ENCODE peak calls at places on chromosomes 5 and 9, in four cellular contexts. O is WTC11, C is HepG2, K is K562. V is an unnamed sample.

GRCh38 chr5:5271606-5272321 is 131.6 kb downstream of the ADAMTS16 start:
- DNase-seq in O (no peak), C (no peak), K (no peak), V (no peak)

GRCh38 chr5:104635216-104635615 is 1072.6 kb upstream of the NUDT12 start:
- DNase-seq in O (no peak), C (no peak), K (no peak), V (no peak)

GRCh38 chr5:79513519-79514390 is at the start of gene HOMER1:
- DNase-seq in O (peak), C (peak), K (peak), V (no peak)

GRCh38 chr9:124242331-124243194 is 15.2 kb upstream of the NEK6 start:
- DNase-seq in O (peak), C (no peak), K (no peak), V (no peak)

GRCh38 chr5:14753947-14754346 is 89.4 kb downstream of the OTULIN start:
- DNase-seq in O (no peak), C (no peak), K (no peak), V (no peak)

GRCh38 chr9:20212806-20213205 is 409.5 kb downstream of the MLLT3 start:
- DNase-seq in O (no peak), C (no peak), K (no peak), V (no peak)

GRCh38 chr9:20339611-20340010 is 282.7 kb downstream of the MLLT3 start:
- DNase-seq in O (no peak), C (no peak), K (no peak), V (no peak)

GRCh38 chr5:113047733-113048652 is 71.4 kb downstream of the DCP2 start:
- DNase-seq in O (no peak), C (no peak), K (peak), V (peak)

GRCh38 chr5:76790632-76791290 is 28.1 kb upstream of the F2RL1 start:
- DNase-seq in O (no peak), C (peak), K (peak), V (no peak)

GRCh38 chr9:95635986-95636600 is 119.3 kb upstream of the PTCH1 start:
- DNase-seq in O (no peak), C (no peak), K (no peak), V (no peak)

GRCh38 chr5:31396611-31397295 is 135.1 kb downstream of the DROSHA start:
- DNase-seq in O (no peak), C (no peak), K (no peak), V (no peak)

GRCh38 chr5:174571662-174572397 is 152.6 kb upstream of the MSX2 start:
- DNase-seq in O (no peak), C (peak), K (no peak), V (no peak)

GRCh38 chr5:137621861-137622823 is 113.7 kb downstream of the KLHL3 start:
- DNase-seq in O (no peak), C (no peak), K (no peak), V (no peak)

GRCh38 chr9:110440161-110440560 is 102.5 kb upstream of the TXNDC8 start:
- DNase-seq in O (no peak), C (no peak), K (no peak), V (no peak)

GRCh38 chr5:80399553-80400239 is 8.2 kb upstream of the ZFYVE16 start:
- DNase-seq in O (no peak), C (peak), K (peak), V (peak)

GRCh38 chr5:114176356-114176755 is 185.5 kb upstream of the KCNN2 start:
- DNase-seq in O (no peak), C (no peak), K (no peak), V (no peak)

GRCh38 chr9:93041108-93041802 is 17.2 kb upstream of the SUSD3 start:
- DNase-seq in O (no peak), C (no peak), K (peak), V (no peak)

GRCh38 chr5:80034559-80034958 is 589 bp upstream of the THBS4 start:
- DNase-seq in O (no peak), C (no peak), K (no peak), V (no peak)

GRCh38 chr5:5270958-5271605 is 131.0 kb downstream of the ADAMTS16 start:
- DNase-seq in O (peak), C (peak), K (peak), V (no peak)

GRCh38 chr9:127290666-127291065 is 26.1 kb downstream of the GARNL3 start:
- DNase-seq in O (no peak), C (no peak), K (no peak), V (no peak)

GRCh38 chr9:106877345-106877744 is 14.4 kb downstream of the ZNF462 start:
- DNase-seq in O (no peak), C (no peak), K (no peak), V (no peak)

GRCh38 chr9:86659413-86660046 is 287.8 kb downstream of the GAS1 start:
- DNase-seq in O (no peak), C (no peak), K (no peak), V (no peak)

GRCh38 chr9:111807197-111807596 is 12.5 kb upstream of the SHOC1 start:
- DNase-seq in O (no peak), C (no peak), K (no peak), V (no peak)

GRCh38 chr9:137224850-137225694 is at the start of gene CYSRT1:
- DNase-seq in O (peak), C (no peak), K (no peak), V (no peak)

GRCh38 chr9:37574996-37575395 is 1.2 kb downstream of the FBXO10 start:
- DNase-seq in O (no peak), C (no peak), K (no peak), V (no peak)

GRCh38 chr5:1751864-1752822 is 47.5 kb downstream of the MRPL36 start:
- DNase-seq in O (no peak), C (no peak), K (no peak), V (no peak)

GRCh38 chr5:1751026-1751863 is 48.4 kb downstream of the MRPL36 start:
- DNase-seq in O (peak), C (no peak), K (no peak), V (no peak)

GRCh38 chr5:1754531-1755220 is 45.0 kb downstream of the MRPL36 start:
- DNase-seq in O (no peak), C (no peak), K (no peak), V (no peak)

GRCh38 chr5:1753490-1753889 is 46.1 kb downstream of the MRPL36 start:
- DNase-seq in O (no peak), C (no peak), K (no peak), V (no peak)

DNA sequence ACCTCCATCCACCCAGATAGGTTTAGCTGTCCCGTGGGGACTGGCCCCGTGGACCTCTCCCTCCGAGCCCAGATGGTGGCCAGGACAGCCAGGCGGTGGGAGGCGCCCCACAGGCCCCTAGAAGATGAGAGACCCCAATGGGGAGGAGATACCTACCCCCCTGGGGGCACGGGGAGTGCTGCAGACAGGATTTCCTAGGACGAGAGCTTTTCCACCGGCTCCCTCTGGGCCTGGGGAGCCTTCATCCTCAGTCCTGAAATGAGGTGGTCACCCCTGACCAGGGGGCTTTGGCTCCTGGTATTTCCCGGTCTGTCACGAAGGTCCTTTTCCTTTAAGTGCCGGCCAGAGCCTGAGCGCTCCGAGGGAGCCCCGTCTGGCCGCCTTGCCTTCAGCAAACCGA is 46.8 kb downstream of the MRPL36 start:
- DNase-seq in O (peak), C (no peak), K (no peak), V (no peak)
- TF ChIP-seq CBFB in O (no peak), C (no peak), K (no peak), V (no peak)

GRCh38 chr9:69894720-69895119 is 74.1 kb downstream of the CFAP95 start:
- DNase-seq in O (no peak), C (peak), K (no peak), V (no peak)
- TF ChIP-seq CBFB in O (no peak), C (no peak), K (no peak), V (no peak)

GRCh38 chr9:80556631-80557030 is 984.9 kb downstream of the TLE4 start:
- DNase-seq in O (no peak), C (no peak), K (no peak), V (no peak)
- TF ChIP-seq CBFB in O (no peak), C (no peak), K (no peak), V (no peak)

DNA sequence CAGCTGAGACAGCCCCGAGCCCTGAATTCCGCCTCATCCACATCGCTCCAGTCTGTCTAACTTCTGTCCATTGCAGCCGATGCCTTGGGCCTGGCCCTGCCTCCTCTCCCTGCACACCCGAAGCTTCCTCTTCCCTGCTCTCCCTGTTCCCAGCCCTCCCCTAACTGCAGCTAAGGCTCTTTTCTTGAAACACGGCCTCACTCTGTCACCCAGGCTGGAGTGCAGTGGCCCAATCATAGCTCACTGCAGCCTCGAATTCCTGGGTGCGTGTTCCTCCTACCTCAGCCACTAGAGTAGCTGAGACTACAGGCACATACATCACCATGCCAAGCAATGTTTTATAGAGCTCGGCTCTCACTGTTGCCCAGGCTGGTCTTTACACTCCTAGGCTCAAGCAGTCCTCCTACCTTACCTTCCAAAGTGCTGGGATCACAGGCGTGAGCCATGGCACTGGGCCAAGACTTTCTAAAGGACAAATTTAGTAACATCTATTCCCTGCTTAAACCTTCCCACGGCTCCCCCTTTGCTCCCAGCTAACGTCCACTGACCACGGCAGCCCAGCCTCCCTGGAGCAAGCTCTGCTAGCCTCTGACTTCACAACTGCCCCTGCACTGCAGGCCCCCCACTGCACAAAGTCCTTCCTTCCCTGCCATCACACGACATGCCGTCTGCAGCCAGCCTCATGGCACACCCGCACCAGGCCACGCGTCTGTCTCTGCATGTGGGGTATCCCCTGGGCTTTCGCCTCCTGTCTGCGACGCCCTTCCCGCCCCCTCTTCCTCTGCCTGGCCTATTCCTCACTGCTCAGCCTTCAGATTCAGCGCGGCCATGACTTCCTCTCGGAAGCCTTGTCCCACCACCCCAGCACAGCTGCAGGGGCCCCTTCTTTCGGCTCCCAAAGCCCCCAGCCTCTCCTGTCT is 28.6 kb downstream of the LAMC3 start:
- DNase-seq in O (no peak), C (no peak), K (no peak), V (no peak)
- TF ChIP-seq CBFB in O (no peak), C (no peak), K (no peak), V (no peak)

GRCh38 chr9:134944916-134945315 is 27.2 kb upstream of the FCN1 start:
- DNase-seq in O (no peak), C (no peak), K (no peak), V (no peak)
- TF ChIP-seq CBFB in O (no peak), C (no peak), K (no peak), V (no peak)

GRCh38 chr5:11377896-11378295 is 526.4 kb downstream of the CTNND2 start:
- DNase-seq in O (no peak), C (no peak), K (no peak), V (no peak)
- TF ChIP-seq CBFB in O (no peak), C (no peak), K (no peak), V (no peak)

GRCh38 chr9:115746496-115746895 is 407.1 kb upstream of the PAPPA start:
- DNase-seq in O (no peak), C (no peak), K (no peak), V (no peak)
- TF ChIP-seq CBFB in O (no peak), C (no peak), K (no peak), V (no peak)